ENCODE peak calls at places on chromosomes 16 and 17, in seven cellular contexts. G is brain microvascular endothelial cell, D is cardiac muscle cell, X is HFF-Myc, Y is uterus, C is neural progenitor cell, O is HCT116. T is an unnamed sample.

GRCh38 chr17:61289408-61290385 is 109.9 kb upstream of the TBX2 start:
- DNase-seq in D (no peak), Y (no peak), G (no peak), O (no peak), X (no peak), C (no peak), T (no peak)

GRCh38 chr17:12667299-12667958 is 1.7 kb downstream of the MYOCD start:
- DNase-seq in C (peak), G (peak), D (peak), O (peak), Y (peak), X (no peak), T (peak)

GRCh38 chr16:4293822-4294457 is 21.1 kb upstream of the TFAP4 start:
- DNase-seq in G (peak), D (peak), X (no peak), Y (peak), C (peak), O (no peak), T (no peak)

GRCh38 chr17:75771334-75772281 is 6.6 kb upstream of the GALK1 start:
- DNase-seq in X (no peak), G (no peak), Y (no peak), C (no peak), D (peak), O (no peak), T (no peak)

GRCh38 chr17:70369296-70369855 is 200.0 kb downstream of the KCNJ2 start:
- DNase-seq in Y (no peak), X (no peak), G (no peak), D (peak), C (no peak), O (no peak), T (no peak)

GRCh38 chr17:63696381-63696961 is 3.5 kb downstream of the LIMD2 start:
- DNase-seq in D (peak), O (peak), C (peak), G (no peak), Y (no peak), X (no peak), T (no peak)

GRCh38 chr17:42101513-42102292 is 3.4 kb upstream of the ZNF385C start:
- DNase-seq in O (peak), X (no peak), D (peak), G (peak), Y (peak), C (peak), T (no peak)

GRCh38 chr17:60560860-60561257 is 34.8 kb upstream of the APPBP2 start:
- DNase-seq in Y (no peak), D (no peak), O (no peak), C (no peak), X (no peak), G (no peak), T (no peak)

GRCh38 chr16:85793662-85794298 is 5.6 kb downstream of the EMC8 start:
- DNase-seq in G (no peak), D (no peak), X (no peak), Y (no peak), O (no peak), C (no peak), T (no peak)

GRCh38 chr16:23432176-23433128 is 20.5 kb downstream of the COG7 start:
- DNase-seq in O (no peak), D (no peak), G (no peak), C (no peak), Y (no peak), X (no peak), T (no peak)

GRCh38 chr17:29589524-29590260 is at the start of gene GIT1:
- DNase-seq in C (peak), G (peak), X (no peak), D (peak), Y (peak), O (peak), T (no peak)

GRCh38 chr16:50970221-50970620 is 180.8 kb downstream of the SALL1 start:
- DNase-seq in Y (no peak), O (no peak), G (no peak), D (no peak), X (no peak), C (no peak), T (no peak)

GRCh38 chr16:52515068-52515671 is 31.8 kb downstream of the TOX3 start:
- DNase-seq in Y (no peak), X (no peak), D (no peak), G (no peak), O (no peak), C (peak), T (no peak)

GRCh38 chr17:42536048-42536371 is at the start of gene NAGLU:
- DNase-seq in C (peak), Y (peak), G (peak), D (peak), X (peak), O (peak), T (no peak)

GRCh38 chr17:60391419-60392041 is 403 bp downstream of the USP32 start:
- DNase-seq in C (peak), O (no peak), X (no peak), G (no peak), D (no peak), Y (no peak), T (no peak)

GRCh38 chr17:14525551-14526455 is 224.9 kb downstream of the HS3ST3B1 start:
- DNase-seq in Y (no peak), G (no peak), D (no peak), O (no peak), X (no peak), C (no peak), T (no peak)

GRCh38 chr17:68383443-68384321 is 73.6 kb downstream of the WIPI1 start:
- DNase-seq in X (peak), Y (peak), C (no peak), G (peak), D (peak), O (peak), T (peak)

DNA sequence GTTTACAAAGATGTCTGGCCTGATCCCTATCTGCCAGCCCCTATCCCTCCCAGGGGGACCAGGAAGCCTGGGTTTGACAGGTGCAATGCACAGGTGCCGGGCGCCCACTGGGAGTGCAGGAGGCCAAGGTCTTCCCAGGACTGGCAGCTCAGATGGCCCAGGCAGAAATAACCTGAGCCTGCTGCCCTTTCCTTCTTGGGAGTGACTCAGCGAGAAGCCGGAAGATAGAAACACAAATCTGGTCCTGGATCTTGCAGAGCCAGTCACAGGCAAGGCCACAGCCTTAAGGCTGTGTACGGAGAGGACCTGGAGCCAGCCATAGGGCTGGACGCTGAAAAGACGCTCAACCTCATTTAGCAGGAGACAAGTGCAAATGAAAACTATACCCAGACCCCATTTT is 27.7 kb downstream of the GPR142 start:
- DNase-seq in O (no peak), G (no peak), Y (no peak), X (no peak), C (no peak), D (no peak), T (no peak)
- TF ChIP-seq CTCF in O (no peak), G (no peak), Y (no peak), X (no peak), C (no peak), D (no peak), T (no peak)

DNA sequence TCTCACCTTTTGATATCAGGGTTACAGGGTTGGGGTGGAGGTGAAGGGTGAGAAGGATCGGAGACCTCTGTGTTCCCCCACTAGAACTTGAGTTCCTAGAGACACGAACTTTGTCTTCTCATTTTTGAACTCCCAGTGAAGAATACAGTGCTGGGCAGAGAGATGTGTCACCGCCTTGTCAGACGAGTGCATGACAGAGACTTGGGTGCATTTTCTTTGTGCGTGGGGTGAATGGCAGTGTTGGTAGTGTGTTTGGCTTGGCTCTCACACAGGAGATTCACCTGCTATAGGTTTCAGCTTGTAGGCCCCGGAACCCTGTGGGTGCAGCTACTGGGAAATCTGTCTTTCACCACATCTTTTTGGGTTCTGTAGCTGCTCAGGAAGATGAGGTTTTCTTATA is 40.0 kb upstream of the CCR7 start:
- DNase-seq in G (no peak), X (no peak), O (no peak), C (no peak), D (no peak), Y (no peak), T (no peak)
- H3K4me3 ChIP-seq in G (no peak), X (no peak), O (no peak), C (no peak), D (no peak), Y (no peak), T (no peak)

GRCh38 chr16:71246309-71246708 is 15.8 kb upstream of the HYDIN start:
- DNase-seq in C (no peak), G (no peak), X (no peak), D (no peak), Y (no peak), O (no peak), T (no peak)

GRCh38 chr16:71250461-71251232 is 20.1 kb upstream of the HYDIN start:
- DNase-seq in D (no peak), Y (no peak), O (no peak), G (no peak), X (no peak), C (no peak), T (no peak)

GRCh38 chr16:71254832-71255560 is 24.5 kb upstream of the HYDIN start:
- DNase-seq in X (no peak), O (no peak), G (no peak), D (no peak), Y (no peak), C (no peak), T (no peak)

GRCh38 chr16:71247478-71247877 is 17.0 kb upstream of the HYDIN start:
- DNase-seq in D (no peak), Y (no peak), O (no peak), X (no peak), C (no peak), G (no peak), T (no peak)

DNA sequence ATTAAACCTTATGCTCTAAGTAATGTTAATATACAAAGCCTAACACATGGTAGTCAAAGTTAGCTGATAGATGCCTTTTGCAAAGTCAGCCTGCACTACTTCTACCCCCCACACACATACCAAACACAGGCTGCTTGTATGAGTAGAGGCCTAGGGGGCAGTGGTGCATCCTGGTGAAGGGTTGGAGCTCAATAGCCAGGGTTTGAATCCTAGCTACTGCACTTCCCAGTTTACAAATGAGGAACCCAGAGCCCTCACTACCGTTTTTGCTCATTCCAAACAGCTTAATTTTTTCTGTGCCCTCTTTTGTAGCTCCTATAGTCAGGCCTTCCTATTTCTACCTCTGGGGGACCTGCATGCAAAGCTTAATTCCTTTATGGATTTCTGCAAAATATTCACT is 18.9 kb upstream of the HYDIN start:
- DNase-seq in X (no peak), Y (no peak), O (no peak), D (no peak), C (no peak), G (no peak), T (no peak)
- TF ChIP-seq CTCF in X (no peak), Y (no peak), O (no peak), D (no peak), C (peak), G (no peak), T (no peak)

DNA sequence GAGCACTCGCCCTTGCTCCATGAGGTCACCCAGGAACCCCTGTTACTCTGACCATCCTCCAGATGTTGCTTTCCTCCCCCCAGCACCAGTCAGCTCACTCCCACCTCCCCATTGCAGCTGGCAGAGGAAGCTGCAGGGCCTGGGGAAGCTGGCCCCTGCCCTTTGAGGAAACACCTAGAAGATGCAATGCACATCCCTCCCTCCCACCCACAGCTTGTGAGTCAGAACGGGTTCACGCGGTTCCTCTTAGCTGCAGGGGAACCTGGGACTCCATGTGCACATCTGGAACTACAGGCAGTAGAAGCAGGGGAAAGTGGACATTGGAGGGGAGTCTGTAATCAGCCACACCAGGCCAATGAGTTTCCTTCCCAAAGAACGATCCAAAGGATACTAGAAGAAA is 96.9 kb downstream of the KATNIP start:
- DNase-seq in X (peak), O (no peak), C (no peak), Y (no peak), D (peak), G (no peak), T (no peak)
- H3K4me3 ChIP-seq in X (no peak), O (no peak), C (no peak), Y (no peak), D (no peak), G (no peak), T (no peak)

GRCh38 chr16:70808371-70808770 is 7.4 kb upstream of the VAC14 start:
- DNase-seq in X (no peak), Y (no peak), C (no peak), D (no peak), O (no peak), G (no peak), T (no peak)
- TF ChIP-seq CTCF in X (peak), Y (no peak), C (peak), D (no peak), O (no peak), G (peak), T (no peak)

GRCh38 chr16:58814348-58814801 is 80.3 kb upstream of the GOT2 start:
- DNase-seq in G (peak), X (peak), C (peak), Y (peak), D (peak), O (peak), T (no peak)
- H3K4me3 ChIP-seq in G (peak), X (no peak), C (peak), Y (no peak), D (peak), O (no peak), T (peak)

DNA sequence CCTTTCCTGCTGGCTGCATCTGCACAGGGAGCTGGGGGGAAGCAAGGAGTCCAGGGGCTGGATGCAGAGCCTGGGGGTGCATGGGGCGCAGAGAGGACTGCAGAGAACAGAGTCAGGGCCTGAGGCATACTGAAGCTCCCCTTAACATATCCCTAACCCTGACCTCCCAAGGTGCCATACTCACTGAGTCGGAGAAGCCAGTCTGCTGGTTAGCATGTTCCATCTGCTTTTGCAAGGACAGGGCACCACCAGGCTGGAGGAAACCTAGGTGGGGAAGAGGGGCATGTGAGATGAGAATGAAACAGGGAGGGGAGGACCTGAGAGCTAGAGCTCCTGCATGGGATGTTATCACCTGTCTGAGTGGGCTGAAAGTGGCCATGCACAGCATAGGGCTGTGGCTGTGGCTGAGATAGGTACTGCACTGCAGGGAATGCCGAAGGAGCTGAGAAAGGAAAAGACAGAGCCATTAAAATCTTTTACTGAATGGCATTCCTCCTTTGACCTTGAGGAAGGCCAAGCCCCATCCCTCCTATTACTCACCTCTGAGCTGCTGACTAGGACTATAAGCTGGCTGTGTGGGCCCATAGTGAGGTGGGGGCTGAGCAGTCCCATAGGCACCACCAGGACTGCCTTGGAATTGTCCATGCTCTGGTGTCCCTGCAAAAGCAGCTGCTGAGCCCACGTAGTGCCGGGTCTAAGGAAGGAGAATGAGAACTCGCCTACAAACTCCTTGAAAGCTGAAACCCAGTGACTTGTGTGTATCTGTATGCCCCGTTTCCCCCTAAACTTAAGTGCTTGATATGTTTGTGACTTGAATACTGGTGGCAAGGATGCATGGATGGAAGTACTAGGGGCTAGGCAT is 1.9 kb downstream of the GPS2 start:
- DNase-seq in D (no peak), X (no peak), O (no peak), G (no peak), C (no peak), Y (no peak), T (no peak)
- TF ChIP-seq CTCF in D (no peak), X (no peak), O (no peak), G (peak), C (no peak), Y (no peak), T (no peak)